ENCODE peak calls at places on chromosomes 11 and 22, in ten cellular contexts. One of them, this sample, is unnamed.

GRCh38 chr11:3222941-3223905 is 4.6 kb upstream of the MRGPRG start:
- DNase-seq in fibroblast of lung: no peak
- DNase-seq in LoVo: no peak
- DNase-seq in fibroblast of pulmonary artery: no peak
- DNase-seq in NCI-H2081 treated with DMSO at 0.1 percent for 48 hours: no peak
- DNase-seq in GM10248: no peak
- DNase-seq in keratinocyte: no peak
- DNase-seq in NCI-H1436: no peak
- DNase-seq in osteocyte: peak
- DNase-seq in EH: no peak
- DNase-seq in this sample: peak

GRCh38 chr11:32333335-32333991 is 101.9 kb downstream of the WT1 start:
- DNase-seq in LoVo: peak
- DNase-seq in fibroblast of pulmonary artery: peak
- DNase-seq in keratinocyte: no peak
- DNase-seq in NCI-H1436: no peak
- DNase-seq in fibroblast of lung: peak
- DNase-seq in GM10248: peak
- DNase-seq in osteocyte: no peak
- DNase-seq in NCI-H2081 treated with DMSO at 0.1 percent for 48 hours: no peak
- DNase-seq in EH: peak
- DNase-seq in this sample: peak

GRCh38 chr11:65662247-65662801 is 392 bp downstream of the RELA start:
- DNase-seq in osteocyte: no peak
- DNase-seq in keratinocyte: no peak
- DNase-seq in NCI-H1436: no peak
- DNase-seq in LoVo: no peak
- DNase-seq in fibroblast of lung: peak
- DNase-seq in EH: peak
- DNase-seq in GM10248: no peak
- DNase-seq in fibroblast of pulmonary artery: no peak
- DNase-seq in NCI-H2081 treated with DMSO at 0.1 percent for 48 hours: no peak
- DNase-seq in this sample: no peak

GRCh38 chr11:106914409-106914808 is 103.9 kb downstream of the GUCY1A2 start:
- DNase-seq in LoVo: no peak
- DNase-seq in keratinocyte: no peak
- DNase-seq in EH: no peak
- DNase-seq in fibroblast of pulmonary artery: no peak
- DNase-seq in fibroblast of lung: no peak
- DNase-seq in NCI-H2081 treated with DMSO at 0.1 percent for 48 hours: no peak
- DNase-seq in NCI-H1436: no peak
- DNase-seq in GM10248: no peak
- DNase-seq in osteocyte: no peak
- DNase-seq in this sample: no peak

GRCh38 chr11:117620131-117620530 is 176.9 kb downstream of the DSCAML1 start:
- DNase-seq in LoVo: no peak
- DNase-seq in NCI-H1436: no peak
- DNase-seq in keratinocyte: no peak
- DNase-seq in NCI-H2081 treated with DMSO at 0.1 percent for 48 hours: no peak
- DNase-seq in fibroblast of pulmonary artery: no peak
- DNase-seq in GM10248: no peak
- DNase-seq in fibroblast of lung: no peak
- DNase-seq in osteocyte: no peak
- DNase-seq in EH: no peak
- DNase-seq in this sample: no peak

GRCh38 chr11:97990162-97990920 is 1030.4 kb upstream of the CNTN5 start:
- DNase-seq in EH: peak
- DNase-seq in osteocyte: no peak
- DNase-seq in GM10248: no peak
- DNase-seq in LoVo: no peak
- DNase-seq in fibroblast of lung: peak
- DNase-seq in keratinocyte: no peak
- DNase-seq in fibroblast of pulmonary artery: peak
- DNase-seq in NCI-H2081 treated with DMSO at 0.1 percent for 48 hours: no peak
- DNase-seq in NCI-H1436: no peak
- DNase-seq in this sample: no peak

GRCh38 chr11:65311197-65311631 is 3.5 kb upstream of the CDC42EP2 start:
- DNase-seq in fibroblast of lung: no peak
- DNase-seq in LoVo: no peak
- DNase-seq in keratinocyte: no peak
- DNase-seq in GM10248: no peak
- DNase-seq in NCI-H1436: no peak
- DNase-seq in NCI-H2081 treated with DMSO at 0.1 percent for 48 hours: no peak
- DNase-seq in osteocyte: no peak
- DNase-seq in fibroblast of pulmonary artery: no peak
- DNase-seq in EH: peak
- DNase-seq in this sample: no peak

GRCh38 chr22:38935023-38935422 is 22.4 kb upstream of the APOBEC3A start:
- DNase-seq in LoVo: peak
- DNase-seq in NCI-H1436: peak
- DNase-seq in EH: no peak
- DNase-seq in GM10248: no peak
- DNase-seq in fibroblast of lung: no peak
- DNase-seq in osteocyte: no peak
- DNase-seq in NCI-H2081 treated with DMSO at 0.1 percent for 48 hours: peak
- DNase-seq in keratinocyte: no peak
- DNase-seq in fibroblast of pulmonary artery: no peak
- DNase-seq in this sample: peak

This sample was measured in pancreas.